ENCODE peak calls at places on chromosome 11, in seven cellular contexts. X, Y, N, W, S, B and H are unnamed samples.

GRCh38 chr11:37040921-37041320 is 442.9 kb upstream of the RAG2 start:
- DNase-seq in X (no peak), Y (no peak), N (no peak), W (no peak), S (no peak), B (no peak), H (no peak)

GRCh38 chr11:61567286-61568061 is 13.4 kb downstream of the SYT7 start:
- DNase-seq in X (peak; percentile 50), Y (peak; percentile 76), N (peak; percentile 83), W (peak; percentile 53), S (peak; percentile 43), B (peak; percentile 83), H (peak; percentile 91)

GRCh38 chr11:2433106-2433925 is 11.0 kb downstream of the TRPM5 start:
- DNase-seq in X (no peak), Y (peak; percentile 6), N (no peak), W (peak; percentile 3), S (no peak), B (no peak), H (peak; percentile 52)

GRCh38 chr11:80702264-80702663 is 1261.4 kb upstream of the TENM4 start:
- DNase-seq in X (peak; percentile 75), Y (no peak), N (no peak), W (no peak), S (no peak), B (no peak), H (no peak)

GRCh38 chr11:30423886-30424285 is 101.0 kb downstream of the ARL14EP start:
- DNase-seq in X (no peak), Y (no peak), N (no peak), W (no peak), S (no peak), B (no peak), H (no peak)

GRCh38 chr11:129324533-129325175 is 51.0 kb upstream of the BARX2 start:
- DNase-seq in X (no peak), Y (peak; percentile 33), N (no peak), W (no peak), S (no peak), B (no peak), H (peak; percentile 69)

GRCh38 chr11:11288972-11289616 is 64.0 kb downstream of the CSNK2A3 start:
- DNase-seq in X (no peak), Y (no peak), N (no peak), W (no peak), S (no peak), B (no peak), H (no peak)

GRCh38 chr11:116984589-116984988 is 113.6 kb downstream of the SIK3 start:
- DNase-seq in X (peak; percentile 64), Y (no peak), N (no peak), W (no peak), S (no peak), B (no peak), H (no peak)

GRCh38 chr11:120316880-120317688 is 8.0 kb upstream of the TLCD5 start:
- DNase-seq in X (no peak), Y (peak; percentile 57), N (no peak), W (no peak), S (no peak), B (no peak), H (peak; percentile 60)

GRCh38 chr11:46361283-46362145 is 14.3 kb downstream of the DGKZ start:
- DNase-seq in X (peak; percentile 57), Y (peak; percentile 74), N (peak; percentile 76), W (peak; percentile 72), S (peak; percentile 42), B (peak; percentile 70), H (no peak)

GRCh38 chr11:125128450-125128849 is 17.0 kb upstream of the TMEM218 start:
- DNase-seq in X (no peak), Y (no peak), N (no peak), W (no peak), S (no peak), B (no peak), H (no peak)